ENCODE peak calls at places on chromosomes 16 and 17, in six cellular contexts. T is GM12878, D is K562, P is GM12891, R is HepG2, E is H1. A is an unnamed sample.

GRCh38 chr17:17303010-17303846 is at the start of gene NT5M:
- DNase-seq in T (no peak), D (peak; percentile 90), P (peak; percentile 78), R (peak; percentile 34), E (peak; percentile 86), A (peak; percentile 83)

GRCh38 chr17:17127730-17128291 is 78.3 kb downstream of the PLD6 start:
- DNase-seq in T (no peak), D (no peak), P (no peak), R (no peak), E (no peak), A (no peak)

GRCh38 chr17:11986939-11987329 is 10.3 kb downstream of the ZNF18 start:
- DNase-seq in T (no peak), D (peak; percentile 41), P (no peak), R (peak; percentile 37), E (no peak), A (no peak)

GRCh38 chr17:50101346-50102163 is 6.4 kb downstream of the PDK2 start:
- DNase-seq in T (no peak), D (peak; percentile 62), P (no peak), R (no peak), E (no peak), A (no peak)

GRCh38 chr17:39400547-39401411 is 647 bp downstream of the FBXL20 start:
- DNase-seq in T (no peak), D (peak; percentile 27), P (no peak), R (no peak), E (no peak), A (no peak)

GRCh38 chr17:27989046-27989445 is 53.4 kb upstream of the NLK start:
- DNase-seq in T (no peak), D (no peak), P (no peak), R (no peak), E (no peak), A (no peak)

GRCh38 chr16:67396159-67396774 is 3.0 kb upstream of the TPPP3 start:
- DNase-seq in T (no peak), D (peak; percentile 94), P (no peak), R (peak; percentile 96), E (peak; percentile 80), A (no peak)

GRCh38 chr16:27225536-27226360 is 22.4 kb downstream of the KDM8 start:
- DNase-seq in T (no peak), D (no peak), P (no peak), R (no peak), E (no peak), A (no peak)

GRCh38 chr17:46766493-46767491 is 51.7 kb downstream of the WNT3 start:
- DNase-seq in T (no peak), D (no peak), P (no peak), R (no peak), E (peak; percentile 40), A (no peak)

GRCh38 chr17:40548982-40549680 is 16.1 kb downstream of the CCR7 start:
- DNase-seq in T (no peak), D (no peak), P (no peak), R (peak; percentile 96), E (no peak), A (no peak)

GRCh38 chr17:63626551-63627228 is 4.5 kb downstream of the MAP3K3 start:
- DNase-seq in T (no peak), D (no peak), P (no peak), R (no peak), E (no peak), A (no peak)

GRCh38 chr16:74623214-74623842 is 16.4 kb upstream of the GLG1 start:
- DNase-seq in T (no peak), D (peak; percentile 59), P (no peak), R (peak; percentile 55), E (no peak), A (no peak)

GRCh38 chr17:43655702-43656275 is 5.9 kb downstream of the MEOX1 start:
- DNase-seq in T (no peak), D (no peak), P (no peak), R (no peak), E (no peak), A (no peak)

DNA sequence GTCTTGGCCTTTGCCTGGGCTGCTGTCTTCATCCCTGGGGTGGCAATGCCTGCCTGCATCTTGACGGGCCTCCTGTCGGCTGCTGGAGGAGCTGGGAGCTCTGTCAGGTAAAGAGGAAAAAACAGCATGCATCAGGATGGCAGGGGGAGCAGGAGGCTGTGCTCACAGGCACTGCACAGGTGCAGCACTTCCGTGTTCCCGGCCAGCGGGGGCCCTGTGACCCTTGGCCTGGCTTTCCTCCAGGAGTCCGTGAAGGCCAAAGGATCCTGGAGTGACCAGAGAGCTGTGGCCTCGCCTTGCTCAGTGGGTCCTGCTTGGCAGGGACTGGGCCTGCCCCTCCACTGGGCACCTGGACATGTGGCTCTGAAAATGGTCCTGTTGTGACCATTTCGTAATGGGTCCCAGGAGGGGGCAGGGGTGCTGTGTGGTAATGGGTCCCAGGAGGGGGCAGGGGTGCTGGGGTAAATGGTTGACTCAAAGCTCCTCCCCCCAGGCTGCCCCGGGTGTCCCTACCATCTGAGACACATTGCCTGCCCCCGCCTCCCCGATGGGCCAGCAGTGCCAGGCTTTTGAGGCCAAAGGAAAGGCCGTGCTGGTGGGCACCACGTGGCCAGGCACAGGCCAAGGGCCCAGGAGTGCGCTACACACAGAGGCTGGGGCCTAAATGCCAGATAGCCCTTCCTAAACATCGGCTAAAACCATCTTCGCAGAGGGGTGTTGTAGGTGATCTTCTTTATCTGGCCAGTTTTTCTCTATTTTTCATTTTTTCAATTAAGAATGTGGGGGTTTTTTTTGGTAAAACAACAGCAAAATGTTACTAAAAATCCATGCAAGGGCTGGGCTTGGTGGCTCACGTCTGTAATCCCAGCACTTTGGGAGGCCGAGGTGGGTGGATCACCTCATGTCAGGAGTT is 4.0 kb upstream of the FASN start:
- DNase-seq in T (no peak), D (no peak), P (no peak), R (peak; percentile 87), E (no peak), A (no peak)
- TF ChIP-seq POLR2AphosphoS5 in T (no peak), D (no peak), P (no peak), R (peak; percentile 63), E (no peak), A (no peak)

GRCh38 chr16:81713796-81714195 is 65.3 kb upstream of the PLCG2 start:
- DNase-seq in T (no peak), D (no peak), P (no peak), R (no peak), E (no peak), A (no peak)

GRCh38 chr16:81713295-81713772 is 65.8 kb upstream of the PLCG2 start:
- DNase-seq in T (no peak), D (peak; percentile 18), P (no peak), R (no peak), E (no peak), A (no peak)

GRCh38 chr16:81712681-81713080 is 66.4 kb upstream of the PLCG2 start:
- DNase-seq in T (no peak), D (no peak), P (no peak), R (no peak), E (no peak), A (no peak)

GRCh38 chr16:81710596-81710995 is 68.5 kb upstream of the PLCG2 start:
- DNase-seq in T (no peak), D (no peak), P (no peak), R (no peak), E (no peak), A (no peak)

DNA sequence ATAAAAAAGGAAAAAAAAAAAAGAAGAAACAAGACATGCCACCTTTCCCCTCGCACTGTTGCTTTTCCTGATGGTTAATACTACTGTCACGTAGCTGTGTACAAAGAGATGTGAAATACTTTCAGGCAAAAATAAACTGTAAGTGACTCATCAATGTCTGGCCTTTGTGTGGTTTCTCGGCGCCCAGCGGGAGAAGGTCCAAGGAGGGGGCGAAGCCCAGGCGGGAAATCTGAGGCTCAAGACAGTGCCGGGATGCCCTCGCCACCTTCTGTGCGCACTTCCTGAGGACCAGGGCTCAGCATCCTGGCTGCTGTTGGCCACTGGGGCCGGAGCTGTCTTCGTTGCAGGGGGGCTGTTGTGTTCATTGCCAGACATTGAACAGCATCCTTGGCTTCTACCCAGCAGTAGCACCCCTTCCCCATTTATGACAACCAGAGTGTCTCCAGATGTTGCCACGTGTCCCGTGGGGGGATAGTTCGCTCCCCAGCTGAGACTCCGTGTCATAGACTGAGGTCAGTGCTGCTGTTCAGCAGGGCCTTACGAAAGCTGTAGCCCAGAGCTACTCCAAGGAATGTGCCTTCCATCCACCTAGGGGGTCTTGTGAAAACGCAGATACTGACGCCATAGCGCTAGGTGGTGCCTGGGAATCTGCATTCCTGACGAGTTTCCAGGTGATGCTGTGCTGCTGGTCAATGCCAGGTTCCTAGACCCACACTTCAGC is 67.3 kb upstream of the PLCG2 start:
- DNase-seq in T (no peak), D (peak; percentile 45), P (no peak), R (no peak), E (no peak), A (no peak)
- TF ChIP-seq POLR2A in T (no peak), D (peak; percentile 44), P (no peak), R (no peak), E (no peak), A (no peak)

GRCh38 chr17:67995568-67996191 is 589 bp downstream of the C17orf58 start:
- DNase-seq in T (no peak), D (no peak), P (no peak), R (no peak), E (peak; percentile 66), A (peak; percentile 27)
- TF ChIP-seq TAF1 in T (no peak), D (no peak), P (no peak), R (no peak), E (no peak), A (no peak)

DNA sequence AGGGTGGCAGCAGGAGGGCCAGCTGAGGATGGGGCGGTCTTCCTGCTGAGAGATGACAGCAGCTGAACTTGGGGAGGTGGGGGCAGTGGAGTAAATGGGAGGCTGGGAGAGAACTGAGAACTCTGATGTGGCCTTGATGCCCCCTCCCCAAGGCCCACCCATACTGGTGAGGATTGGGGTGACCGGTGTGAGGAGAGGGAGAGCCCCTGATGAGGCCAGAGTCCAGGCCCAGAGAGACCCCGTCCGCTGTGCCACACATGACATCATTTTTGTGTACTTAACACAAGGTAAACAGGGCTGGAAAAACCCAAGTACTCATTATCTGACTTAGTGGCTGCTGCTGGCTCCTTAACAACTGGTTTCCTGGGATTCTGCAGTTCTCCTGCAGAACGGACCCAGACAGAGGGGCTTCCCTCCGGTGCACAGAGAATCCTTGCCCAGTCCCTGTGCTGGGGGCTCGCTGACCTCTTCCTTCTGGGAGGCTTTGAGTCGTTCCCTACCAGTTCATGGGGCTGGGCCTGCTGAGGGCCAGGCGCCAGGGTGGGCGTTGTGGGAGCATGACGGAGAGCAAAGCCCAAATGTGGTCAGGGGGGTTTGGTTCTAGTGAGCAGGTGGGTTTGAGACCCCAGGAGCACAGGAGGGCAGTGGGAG is 207.6 kb downstream of the RAB11FIP4 start:
- DNase-seq in T (no peak), D (no peak), P (no peak), R (peak; percentile 40), E (no peak), A (no peak)
- TF ChIP-seq POLR2AphosphoS5 in T (no peak), D (no peak), P (no peak), R (no peak), E (no peak), A (no peak)